ENCODE peak calls at places on chromosomes 6 and 20, in five cellular contexts. V, B, Z, N and U are unnamed samples.

GRCh38 chr6:145015739-145016558 is 719.4 kb downstream of the EPM2A start:
- DNase-seq in N (no peak), V (no peak), Z (no peak), B (no peak), U (no peak)

GRCh38 chr6:133631421-133631820 is 257.5 kb upstream of the TCF21 start:
- DNase-seq in Z (no peak), B (no peak), V (no peak), N (no peak), U (no peak)

GRCh38 chr20:3739054-3739925 is 6.8 kb downstream of the HSPA12B start:
- DNase-seq in V (no peak), B (no peak), Z (no peak), N (no peak), U (no peak)

GRCh38 chr6:18215436-18215835 is 48.9 kb downstream of the DEK start:
- DNase-seq in V (no peak), B (no peak), N (no peak), Z (no peak), U (no peak)

GRCh38 chr20:62219992-62220665 is at the start of gene HRH3:
- DNase-seq in Z (peak), V (peak), B (no peak), N (peak), U (peak)

GRCh38 chr20:61614311-61615100 is 362.4 kb downstream of the CDH4 start:
- DNase-seq in Z (no peak), B (no peak), N (no peak), V (no peak), U (no peak)

GRCh38 chr20:18902181-18902725 is 88.7 kb downstream of the SCP2D1 start:
- DNase-seq in N (no peak), V (peak), B (no peak), Z (no peak), U (no peak)

GRCh38 chr20:1469925-1470571 is 3.4 kb upstream of the NSFL1C start:
- DNase-seq in V (peak), Z (no peak), N (peak), B (no peak), U (no peak)

GRCh38 chr6:111642463-111643158 is 36.9 kb upstream of the TRAF3IP2 start:
- DNase-seq in Z (no peak), B (no peak), V (no peak), N (no peak), U (no peak)

GRCh38 chr6:148146717-148147116 is 195.9 kb upstream of the SASH1 start:
- DNase-seq in V (no peak), Z (no peak), N (no peak), B (peak), U (peak)

GRCh38 chr6:144264270-144265060 is 20.7 kb upstream of the UTRN start:
- DNase-seq in V (peak), Z (no peak), N (peak), B (no peak), U (no peak)

GRCh38 chr6:98764378-98764911 is 69.9 kb upstream of the POU3F2 start:
- DNase-seq in Z (no peak), V (no peak), B (no peak), N (no peak), U (no peak)

GRCh38 chr6:116426551-116426950 is 34.6 kb upstream of the CALHM6 start:
- DNase-seq in Z (no peak), N (no peak), B (no peak), V (no peak), U (no peak)

GRCh38 chr6:166078294-166078693 is 89.4 kb downstream of the TBXT start:
- DNase-seq in Z (no peak), B (no peak), V (no peak), N (no peak), U (no peak)

GRCh38 chr6:144353871-144354314 is 68.8 kb downstream of the UTRN start:
- DNase-seq in N (no peak), B (no peak), V (no peak), Z (no peak), U (no peak)

GRCh38 chr20:7085448-7085847 is 318.0 kb downstream of the BMP2 start:
- DNase-seq in N (no peak), Z (no peak), B (no peak), V (no peak), U (no peak)

GRCh38 chr20:37042986-37043972 is 52.5 kb downstream of the RBL1 start:
- DNase-seq in V (no peak), Z (no peak), B (no peak), N (no peak), U (no peak)

GRCh38 chr20:37381621-37382538 is 35.9 kb downstream of the SRC start:
- DNase-seq in Z (no peak), N (peak), V (no peak), B (no peak), U (no peak)

GRCh38 chr6:12348530-12349511 is 58.7 kb downstream of the EDN1 start:
- DNase-seq in N (no peak), V (no peak), B (no peak), Z (no peak), U (no peak)

GRCh38 chr6:39310542-39310941 is 3.7 kb downstream of the KCNK17 start:
- DNase-seq in N (no peak), B (no peak), Z (no peak), V (no peak), U (no peak)

GRCh38 chr6:104407957-104408356 is 451.8 kb downstream of the HACE1 start:
- DNase-seq in Z (no peak), N (no peak), B (no peak), V (no peak), U (no peak)

GRCh38 chr6:161300823-161301222 is 27.0 kb upstream of the AGPAT4 start:
- DNase-seq in Z (no peak), B (no peak), V (no peak), N (no peak), U (no peak)

GRCh38 chr6:144660545-144660944 is 375.4 kb downstream of the UTRN start:
- DNase-seq in B (no peak), N (no peak), V (no peak), Z (no peak), U (no peak)